ENCODE peak calls at places on chromosomes 16 and 17, in seven cellular contexts. Z, F, O, I, H, V and K are unnamed samples.
A peak's percentile ranks its signal among the peaks of the same experiment; 100 is the strongest.

GRCh38 chr16:88810868-88811599 is 694 bp downstream of the APRT start:
- DNase-seq in H (peak; percentile 78), V (peak; percentile 38), Z (peak; percentile 50), F (peak; percentile 71), I (peak; percentile 72), O (peak; percentile 75), K (no peak)

GRCh38 chr17:17897442-17897841 is 60.7 kb upstream of the SREBF1 start:
- DNase-seq in I (no peak), F (no peak), O (no peak), Z (no peak), H (no peak), V (no peak), K (no peak)

GRCh38 chr16:21653571-21653970 is 1.2 kb upstream of the IGSF6 start:
- DNase-seq in I (no peak), O (no peak), Z (no peak), H (no peak), F (no peak), V (no peak), K (no peak)

GRCh38 chr17:52201764-52202571 is 43.5 kb upstream of the CA10 start:
- DNase-seq in Z (no peak), I (no peak), O (no peak), V (no peak), H (no peak), F (no peak), K (no peak)

GRCh38 chr17:75032896-75033294 is 13.9 kb downstream of the ATP5PD start:
- DNase-seq in I (peak; percentile 48), V (no peak), Z (no peak), F (no peak), O (peak; percentile 29), H (peak; percentile 40), K (no peak)

GRCh38 chr16:9092963-9093477 is 1.6 kb downstream of the HAPSTR1 start:
- DNase-seq in F (no peak), I (peak; percentile 40), O (no peak), Z (peak; percentile 16), V (peak; percentile 14), H (no peak), K (peak; percentile 61)

GRCh38 chr16:85449195-85449884 is 163.8 kb upstream of the GSE1 start:
- DNase-seq in F (no peak), Z (no peak), V (no peak), H (no peak), O (no peak), I (no peak), K (no peak)

GRCh38 chr17:50220811-50221210 is 19.4 kb upstream of the COL1A1 start:
- DNase-seq in O (no peak), V (no peak), F (no peak), I (no peak), H (no peak), Z (no peak), K (no peak)

GRCh38 chr16:75112281-75113045 is 4.1 kb downstream of the LDHD start:
- DNase-seq in V (no peak), F (no peak), Z (no peak), H (no peak), O (no peak), I (no peak), K (no peak)

GRCh38 chr16:57642368-57643135 is 14.1 kb downstream of the ADGRG1 start:
- DNase-seq in I (no peak), F (no peak), H (no peak), V (no peak), Z (no peak), O (peak; percentile 24), K (no peak)

GRCh38 chr17:30091771-30092170 is 24.8 kb upstream of the NSRP1 start:
- DNase-seq in O (peak; percentile 91), V (no peak), I (no peak), Z (no peak), F (peak; percentile 89), H (peak; percentile 69), K (no peak)

GRCh38 chr16:57689772-57690558 is 4.6 kb upstream of the DRC7 start:
- DNase-seq in F (no peak), Z (no peak), V (peak; percentile 15), O (peak; percentile 4), H (no peak), I (no peak), K (no peak)

GRCh38 chr16:24986512-24987303 is 28.5 kb downstream of the ARHGAP17 start:
- DNase-seq in V (no peak), O (peak; percentile 98), F (peak; percentile 86), I (no peak), H (peak; percentile 91), Z (no peak), K (no peak)

GRCh38 chr16:1078579-1079021 is 6.1 kb downstream of the SSTR5 start:
- DNase-seq in I (peak; percentile 86), F (no peak), Z (no peak), V (no peak), O (peak; percentile 59), H (peak; percentile 74), K (peak; percentile 70)

GRCh38 chr17:9647014-9647413 is 1.7 kb downstream of the USP43 start:
- DNase-seq in V (no peak), Z (no peak), O (no peak), H (no peak), I (no peak), F (no peak), K (no peak)

GRCh38 chr17:27153005-27153404 is 140.9 kb upstream of the WSB1 start:
- DNase-seq in F (peak; percentile 35), Z (no peak), O (peak; percentile 2), V (no peak), H (peak; percentile 48), I (no peak), K (no peak)

GRCh38 chr16:84288902-84289301 is 5.8 kb upstream of the WFDC1 start:
- DNase-seq in H (no peak), O (no peak), Z (no peak), F (no peak), V (no peak), I (no peak), K (no peak)

GRCh38 chr17:50269477-50270429 is 4.5 kb upstream of the TMEM92 start:
- DNase-seq in Z (peak; percentile 71), I (peak; percentile 83), O (peak; percentile 88), H (peak; percentile 92), F (peak; percentile 82), V (peak; percentile 41), K (peak; percentile 82)

GRCh38 chr16:3553138-3553923 is 23.9 kb downstream of the NLRC3 start:
- DNase-seq in V (no peak), Z (no peak), O (no peak), H (no peak), F (no peak), I (no peak), K (no peak)

DNA sequence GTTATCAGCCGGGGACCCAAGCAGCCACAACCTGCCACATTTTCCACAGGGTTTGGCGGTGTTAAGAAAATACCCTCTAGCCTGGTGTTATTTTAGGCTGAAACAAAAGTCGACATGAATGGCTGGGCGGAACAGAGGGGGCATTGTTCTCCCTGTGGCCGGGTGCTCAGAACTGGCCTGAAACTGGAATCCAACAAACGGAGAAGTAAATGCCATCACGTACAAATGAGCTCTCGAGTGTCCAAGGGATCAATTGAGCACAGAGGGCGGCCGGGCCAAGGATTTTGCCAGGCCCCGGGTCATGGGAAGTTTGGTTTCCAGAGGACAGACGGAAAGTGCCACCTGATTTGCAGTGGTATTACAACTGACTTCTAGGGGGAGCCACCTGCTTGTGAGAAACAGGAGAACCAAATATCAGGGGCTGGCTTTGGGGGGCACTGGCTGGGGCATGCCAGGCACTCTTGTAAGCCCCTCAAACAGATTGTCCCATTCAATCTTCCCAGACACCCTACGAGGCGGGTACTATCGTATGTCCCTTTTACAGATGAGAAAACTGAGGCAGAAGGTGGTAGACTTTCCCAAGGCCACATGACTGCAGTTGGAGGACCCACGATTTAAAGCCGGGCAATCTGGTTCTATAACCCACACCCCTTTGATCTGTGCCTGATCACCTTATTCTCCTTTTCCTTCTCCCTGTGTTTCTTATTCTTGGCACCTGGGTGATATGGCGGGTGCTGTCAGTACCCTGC is 146.1 kb upstream of the IRX3 start:
- DNase-seq in V (no peak), I (no peak), H (no peak), F (no peak), O (no peak), Z (peak; percentile 39), K (no peak)
- TF ChIP-seq CTCF in V (no peak), I (no peak), H (no peak), F (no peak), O (no peak), Z (no peak), K (no peak)

GRCh38 chr17:68910256-68910705 is 44.9 kb downstream of the ABCA8 start:
- DNase-seq in I (no peak), V (no peak), H (peak; percentile 20), Z (no peak), F (no peak), O (peak; percentile 46), K (no peak)
- TF ChIP-seq CTCF in I (no peak), V (no peak), H (no peak), Z (no peak), F (no peak), O (no peak), K (no peak)

DNA sequence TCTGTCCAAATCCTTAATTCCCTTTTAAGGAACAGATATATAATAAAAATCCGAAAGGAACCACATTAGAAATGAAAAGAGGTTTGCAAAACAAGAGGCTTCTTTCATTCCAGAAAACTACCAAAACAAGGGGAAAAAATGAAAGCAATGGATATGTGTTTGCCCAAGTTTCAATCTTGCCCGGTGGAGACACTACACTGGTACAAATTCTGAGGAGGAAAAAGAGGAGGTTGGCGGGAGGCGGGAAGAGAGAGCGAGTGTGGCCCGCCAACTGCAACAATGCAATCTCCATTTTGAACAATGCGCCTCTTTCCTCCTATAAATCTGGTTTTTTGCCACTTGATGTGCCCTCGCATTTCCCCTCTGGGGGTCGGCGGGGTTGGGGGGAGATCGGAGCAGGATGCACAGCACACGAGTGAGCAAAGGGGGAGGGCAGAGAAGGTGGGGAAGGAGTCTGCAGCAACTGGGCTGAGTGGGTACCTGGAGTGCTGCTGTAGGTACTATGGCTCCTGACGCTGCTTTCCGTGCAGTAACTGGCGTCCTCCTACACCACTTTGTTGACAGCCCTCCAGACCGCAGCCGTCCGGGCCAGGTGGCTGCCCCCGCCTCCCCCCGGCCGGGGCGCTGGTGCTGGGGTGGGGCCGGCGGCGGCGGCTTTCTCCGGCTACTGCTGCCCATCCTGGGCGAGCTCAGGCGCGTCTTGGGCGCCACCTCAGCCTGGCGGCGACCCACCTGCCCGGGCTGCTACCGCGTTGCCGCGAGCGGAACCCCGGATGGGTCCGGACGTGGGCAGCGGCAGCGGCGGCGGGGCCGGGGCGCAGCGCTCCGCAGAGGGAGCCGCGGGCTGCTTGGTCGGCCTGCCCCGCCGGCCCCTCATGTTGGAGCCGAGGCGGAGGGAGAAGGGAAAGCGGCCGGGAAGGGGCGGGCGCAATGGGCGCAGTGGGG is 93.8 kb upstream of the PLEKHM1 start:
- DNase-seq in H (peak; percentile 61), I (peak; percentile 84), F (peak; percentile 42), V (peak; percentile 56), O (peak; percentile 37), Z (peak; percentile 54), K (peak; percentile 76)
- TF ChIP-seq CTCF in H (no peak), I (no peak), F (no peak), V (no peak), O (no peak), Z (no peak), K (no peak)

DNA sequence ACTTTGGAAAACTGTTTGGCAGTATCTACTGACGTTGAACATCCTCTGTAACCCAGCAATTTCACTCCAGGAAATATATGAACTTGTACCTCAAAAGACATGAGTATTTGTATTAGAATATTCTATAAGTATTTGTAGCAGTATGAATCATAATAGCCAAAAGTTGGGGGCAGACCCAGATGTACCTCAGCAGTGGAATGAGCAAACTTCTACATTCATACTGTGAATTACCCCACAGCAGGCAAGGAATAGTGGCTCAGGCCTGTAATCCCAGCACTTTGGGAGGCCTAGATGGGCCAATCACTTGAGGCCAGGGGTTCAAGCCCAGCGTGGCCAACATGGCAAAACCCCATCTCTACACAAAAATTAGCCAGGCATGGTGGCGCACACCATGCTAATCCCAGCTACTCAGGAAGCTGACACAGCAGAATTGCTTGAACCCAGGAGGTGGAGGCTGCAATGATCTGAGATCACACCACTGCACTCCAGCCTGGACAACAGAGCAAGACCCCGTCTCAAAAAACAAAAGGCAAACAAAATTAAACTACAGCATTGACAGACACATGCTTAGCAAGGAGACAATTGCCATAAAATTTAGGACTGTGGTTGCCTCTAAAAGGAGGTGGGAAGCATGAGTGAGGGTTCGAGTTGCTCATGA is 11.2 kb upstream of the HELZ start:
- DNase-seq in H (no peak), V (no peak), Z (no peak), O (no peak), I (no peak), F (no peak), K (no peak)
- TF ChIP-seq CTCF in H (no peak), V (no peak), Z (no peak), O (no peak), I (no peak), F (no peak), K (no peak)